ENCODE peak calls at places on chromosomes 7 and 10, in four cellular contexts. One of them, this sample, is unnamed.

GRCh38 chr7:94041529-94041928 is 37.4 kb upstream of the BET1 start:
- DNase-seq in HL-60: no peak
- DNase-seq in spleen: no peak
- DNase-seq in A549: no peak
- DNase-seq in this sample: peak

GRCh38 chr7:40873248-40873647 is 738.4 kb downstream of the SUGCT start:
- DNase-seq in HL-60: no peak
- DNase-seq in spleen: no peak
- DNase-seq in A549: no peak
- DNase-seq in this sample: no peak

GRCh38 chr10:85646312-85646711 is 720.3 kb downstream of the GRID1 start:
- DNase-seq in HL-60: no peak
- DNase-seq in spleen: no peak
- DNase-seq in A549: peak
- DNase-seq in this sample: no peak

GRCh38 chr10:93384006-93384405 is 98.1 kb downstream of the MYOF start:
- DNase-seq in HL-60: no peak
- DNase-seq in spleen: no peak
- DNase-seq in A549: peak
- DNase-seq in this sample: no peak

GRCh38 chr7:10677211-10677610 is 296.5 kb upstream of the PHF14 start:
- DNase-seq in HL-60: no peak
- DNase-seq in spleen: no peak
- DNase-seq in A549: no peak
- DNase-seq in this sample: no peak

GRCh38 chr10:112898540-112899395 is 51.3 kb upstream of the TCF7L2 start:
- DNase-seq in HL-60: no peak
- DNase-seq in spleen: no peak
- DNase-seq in A549: peak
- DNase-seq in this sample: peak

GRCh38 chr10:36515313-36515712 is 610.1 kb upstream of the ANKRD30A start:
- DNase-seq in HL-60: no peak
- DNase-seq in spleen: no peak
- DNase-seq in A549: no peak
- DNase-seq in this sample: peak

GRCh38 chr7:111650456-111650999 is 88.2 kb upstream of the IMMP2L start:
- DNase-seq in HL-60: no peak
- DNase-seq in spleen: no peak
- DNase-seq in A549: peak
- DNase-seq in this sample: peak

GRCh38 chr10:69446229-69446628 is 5.0 kb upstream of the TSPAN15 start:
- DNase-seq in HL-60: no peak
- DNase-seq in spleen: no peak
- DNase-seq in A549: peak
- DNase-seq in this sample: no peak

GRCh38 chr10:73887038-73888015 is 13.0 kb upstream of the CAMK2G start:
- DNase-seq in HL-60: no peak
- DNase-seq in spleen: no peak
- DNase-seq in A549: peak
- DNase-seq in this sample: peak

DNA sequence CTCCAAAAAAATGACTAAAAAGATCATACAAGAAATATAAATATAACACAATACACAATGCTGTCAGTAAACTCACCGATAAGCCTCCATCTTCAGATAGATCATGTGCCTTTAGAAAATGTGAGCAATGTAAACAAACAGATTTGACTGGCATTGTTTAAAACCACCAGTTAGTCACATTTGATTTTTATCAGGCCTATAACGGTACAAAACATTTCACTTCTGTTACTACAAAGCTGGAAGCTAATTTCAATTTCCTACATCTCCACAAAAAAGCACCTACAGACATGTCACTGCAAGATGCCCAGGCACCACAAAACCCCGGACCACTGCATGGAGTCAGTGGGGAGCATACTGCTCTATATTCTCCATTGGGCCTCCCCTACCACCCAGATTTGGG is 18.9 kb downstream of the SGMS1 start:
- DNase-seq in HL-60: no peak
- DNase-seq in spleen: no peak
- DNase-seq in A549: no peak
- DNase-seq in this sample: no peak
- H3K4me3 ChIP-seq in HL-60: no peak
- H3K4me3 ChIP-seq in spleen: no peak
- H3K4me3 ChIP-seq in A549: no peak
- H3K4me3 ChIP-seq in this sample: no peak

DNA sequence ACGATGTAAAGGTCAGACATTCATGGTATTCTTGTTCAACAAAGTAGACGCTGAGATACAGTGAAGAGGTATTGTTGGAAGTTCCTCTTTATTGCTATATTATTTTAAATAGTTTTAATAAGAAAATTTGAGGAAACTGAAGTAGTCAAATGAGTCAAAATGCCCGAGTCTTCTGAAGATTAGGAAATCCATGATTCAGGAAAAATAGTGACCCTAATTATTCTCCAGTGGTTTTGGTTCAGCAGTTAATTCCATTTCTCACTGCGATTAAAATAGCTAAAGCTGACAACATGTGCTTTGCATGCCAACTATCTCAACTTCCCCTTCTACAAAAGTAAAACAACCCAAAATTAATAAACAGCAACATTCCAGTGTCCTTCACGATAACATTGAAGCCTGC is 32.7 kb upstream of the PFKP start:
- DNase-seq in HL-60: no peak
- DNase-seq in spleen: no peak
- DNase-seq in A549: no peak
- DNase-seq in this sample: no peak
- TF ChIP-seq CTCF in HL-60: no peak
- TF ChIP-seq CTCF in spleen: no peak
- TF ChIP-seq CTCF in A549: no peak
- TF ChIP-seq CTCF in this sample: no peak

GRCh38 chr10:102500621-102501149 is 1.8 kb downstream of the ACTR1A start:
- DNase-seq in HL-60: no peak
- DNase-seq in spleen: peak
- DNase-seq in A549: no peak
- DNase-seq in this sample: no peak
- H3K4me3 ChIP-seq in HL-60: no peak
- H3K4me3 ChIP-seq in spleen: peak
- H3K4me3 ChIP-seq in A549: no peak
- H3K4me3 ChIP-seq in this sample: peak

GRCh38 chr7:2380461-2380860 is 22.9 kb upstream of the CHST12 start:
- DNase-seq in HL-60: no peak
- DNase-seq in spleen: no peak
- DNase-seq in A549: no peak
- DNase-seq in this sample: no peak
- TF ChIP-seq CTCF in HL-60: no peak
- TF ChIP-seq CTCF in spleen: no peak
- TF ChIP-seq CTCF in A549: no peak
- TF ChIP-seq CTCF in this sample: no peak

DNA sequence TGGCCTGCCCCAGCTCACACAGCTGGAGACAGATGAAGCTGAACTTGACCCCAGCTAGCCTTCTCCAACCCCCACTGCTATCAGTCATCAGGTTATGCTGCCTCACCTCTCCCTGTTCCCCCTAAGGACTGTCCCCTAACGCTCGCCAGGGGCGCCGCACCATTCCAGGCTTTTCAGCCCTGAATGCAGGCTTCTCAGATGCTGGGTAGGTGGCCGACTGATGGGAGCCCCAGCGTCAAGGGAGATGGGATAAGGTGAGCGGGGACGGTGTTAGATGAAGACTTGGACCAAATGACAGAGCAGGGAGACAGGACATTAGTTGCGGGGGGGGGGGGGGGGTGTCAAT is 15.8 kb upstream of the OPALIN start:
- DNase-seq in HL-60: no peak
- DNase-seq in spleen: no peak
- DNase-seq in A549: no peak
- DNase-seq in this sample: peak
- H3K4me3 ChIP-seq in HL-60: peak
- H3K4me3 ChIP-seq in spleen: peak
- H3K4me3 ChIP-seq in A549: peak
- H3K4me3 ChIP-seq in this sample: no peak